ENCODE peak calls at places on chromosome 12, in five cellular contexts. One of them, this sample, is unnamed.

GRCh38 chr12:42469355-42470006 is 120.1 kb downstream of the PRICKLE1 start:
- DNase-seq in NCI-H748 treated with DMSO at 0.1 percent for 48 hours: no peak
- DNase-seq in HT1080: no peak
- DNase-seq in GM12865: peak
- DNase-seq in COR-L47: no peak
- DNase-seq in this sample: peak

GRCh38 chr12:124771462-124772361 is 92.0 kb downstream of the SCARB1 start:
- DNase-seq in GM12865: peak
- DNase-seq in COR-L47: peak
- DNase-seq in HT1080: peak
- DNase-seq in NCI-H748 treated with DMSO at 0.1 percent for 48 hours: peak
- DNase-seq in this sample: peak

GRCh38 chr12:52769354-52769753 is 7.8 kb downstream of the KRT76 start:
- DNase-seq in NCI-H748 treated with DMSO at 0.1 percent for 48 hours: no peak
- DNase-seq in GM12865: no peak
- DNase-seq in COR-L47: no peak
- DNase-seq in HT1080: no peak
- DNase-seq in this sample: no peak

GRCh38 chr12:100692502-100692901 is 102.1 kb upstream of the ANO4 start:
- DNase-seq in COR-L47: no peak
- DNase-seq in GM12865: no peak
- DNase-seq in HT1080: no peak
- DNase-seq in NCI-H748 treated with DMSO at 0.1 percent for 48 hours: no peak
- DNase-seq in this sample: no peak

GRCh38 chr12:114918535-114919233 is 234.7 kb upstream of the TBX3 start:
- DNase-seq in HT1080: peak
- DNase-seq in NCI-H748 treated with DMSO at 0.1 percent for 48 hours: no peak
- DNase-seq in COR-L47: no peak
- DNase-seq in GM12865: no peak
- DNase-seq in this sample: no peak

GRCh38 chr12:30308010-30308717 is 387.5 kb downstream of the IPO8 start:
- DNase-seq in HT1080: no peak
- DNase-seq in GM12865: no peak
- DNase-seq in NCI-H748 treated with DMSO at 0.1 percent for 48 hours: no peak
- DNase-seq in COR-L47: no peak
- DNase-seq in this sample: no peak

GRCh38 chr12:12683725-12684124 is 12.3 kb downstream of the GPR19 start:
- DNase-seq in GM12865: no peak
- DNase-seq in HT1080: no peak
- DNase-seq in NCI-H748 treated with DMSO at 0.1 percent for 48 hours: no peak
- DNase-seq in COR-L47: no peak
- DNase-seq in this sample: no peak

GRCh38 chr12:99281277-99281676 is 366.3 kb upstream of the GARIN6 start:
- DNase-seq in COR-L47: no peak
- DNase-seq in HT1080: no peak
- DNase-seq in GM12865: peak
- DNase-seq in NCI-H748 treated with DMSO at 0.1 percent for 48 hours: no peak
- DNase-seq in this sample: no peak

GRCh38 chr12:98594050-98594853 is 766 bp downstream of the SLC25A3 start:
- DNase-seq in COR-L47: peak
- DNase-seq in NCI-H748 treated with DMSO at 0.1 percent for 48 hours: peak
- DNase-seq in HT1080: no peak
- DNase-seq in GM12865: peak
- DNase-seq in this sample: peak

GRCh38 chr12:32854716-32855115 is 41.9 kb downstream of the PKP2 start:
- DNase-seq in NCI-H748 treated with DMSO at 0.1 percent for 48 hours: no peak
- DNase-seq in HT1080: no peak
- DNase-seq in COR-L47: no peak
- DNase-seq in GM12865: no peak
- DNase-seq in this sample: no peak

GRCh38 chr12:109768901-109769670 is 55.5 kb downstream of the FAM222A start:
- DNase-seq in GM12865: no peak
- DNase-seq in HT1080: no peak
- DNase-seq in NCI-H748 treated with DMSO at 0.1 percent for 48 hours: no peak
- DNase-seq in COR-L47: no peak
- DNase-seq in this sample: no peak

GRCh38 chr12:102948941-102949352 is 8.5 kb upstream of the ASCL1 start:
- DNase-seq in COR-L47: peak
- DNase-seq in NCI-H748 treated with DMSO at 0.1 percent for 48 hours: peak
- DNase-seq in GM12865: peak
- DNase-seq in HT1080: peak
- DNase-seq in this sample: peak

GRCh38 chr12:59559702-59560101 is 36.1 kb upstream of the SLC16A7 start:
- DNase-seq in GM12865: no peak
- DNase-seq in HT1080: no peak
- DNase-seq in COR-L47: no peak
- DNase-seq in NCI-H748 treated with DMSO at 0.1 percent for 48 hours: no peak
- DNase-seq in this sample: no peak

GRCh38 chr12:19402743-19403400 is 36.4 kb upstream of the AEBP2 start:
- DNase-seq in GM12865: no peak
- DNase-seq in HT1080: peak
- DNase-seq in COR-L47: no peak
- DNase-seq in NCI-H748 treated with DMSO at 0.1 percent for 48 hours: no peak
- DNase-seq in this sample: peak

GRCh38 chr12:4386756-4387155 is 7.2 kb upstream of the FGF23 start:
- DNase-seq in COR-L47: peak
- DNase-seq in GM12865: no peak
- DNase-seq in HT1080: no peak
- DNase-seq in NCI-H748 treated with DMSO at 0.1 percent for 48 hours: no peak
- DNase-seq in this sample: no peak

GRCh38 chr12:5441497-5442236 is 9.8 kb downstream of the NTF3 start:
- DNase-seq in COR-L47: no peak
- DNase-seq in NCI-H748 treated with DMSO at 0.1 percent for 48 hours: no peak
- DNase-seq in GM12865: no peak
- DNase-seq in HT1080: peak
- DNase-seq in this sample: no peak

GRCh38 chr12:67364228-67364627 is 95.1 kb downstream of the CAND1 start:
- DNase-seq in GM12865: no peak
- DNase-seq in NCI-H748 treated with DMSO at 0.1 percent for 48 hours: no peak
- DNase-seq in HT1080: no peak
- DNase-seq in COR-L47: peak
- DNase-seq in this sample: no peak

GRCh38 chr12:114936148-114937099 is 252.4 kb upstream of the TBX3 start:
- DNase-seq in COR-L47: no peak
- DNase-seq in GM12865: no peak
- DNase-seq in NCI-H748 treated with DMSO at 0.1 percent for 48 hours: no peak
- DNase-seq in HT1080: peak
- DNase-seq in this sample: no peak

GRCh38 chr12:110657747-110658146 is 31.2 kb downstream of the HVCN1 start:
- DNase-seq in COR-L47: no peak
- DNase-seq in HT1080: no peak
- DNase-seq in GM12865: no peak
- DNase-seq in NCI-H748 treated with DMSO at 0.1 percent for 48 hours: no peak
- DNase-seq in this sample: no peak

GRCh38 chr12:12807970-12808702 is 5.0 kb upstream of the DDX47 start:
- DNase-seq in HT1080: peak
- DNase-seq in GM12865: peak
- DNase-seq in NCI-H748 treated with DMSO at 0.1 percent for 48 hours: peak
- DNase-seq in COR-L47: no peak
- DNase-seq in this sample: no peak

GRCh38 chr12:22334696-22335290 is at the start of gene ST8SIA1:
- DNase-seq in GM12865: peak
- DNase-seq in NCI-H748 treated with DMSO at 0.1 percent for 48 hours: no peak
- DNase-seq in HT1080: peak
- DNase-seq in COR-L47: no peak
- DNase-seq in this sample: peak

GRCh38 chr12:11986165-11986564 is 84.6 kb upstream of the BCL2L14 start:
- DNase-seq in HT1080: no peak
- DNase-seq in NCI-H748 treated with DMSO at 0.1 percent for 48 hours: no peak
- DNase-seq in GM12865: no peak
- DNase-seq in COR-L47: no peak
- DNase-seq in this sample: no peak